ENCODE peak calls at places on chromosomes 5 and 9, in seven cellular contexts. T is lower lobe of right lung; R is neural progenitor cell; Z is adrenal gland; J is heart right ventricle; Y is brain microvascular endothelial cell; Q is CD8-positive, alpha-beta T cell. V is an unnamed sample.

GRCh38 chr5:77630246-77631165 is 8.0 kb downstream of the OTP start:
- DNase-seq in T (peak; percentile 56), R (peak; percentile 86), Z (peak; percentile 29), J (no peak), Y (no peak), Q (peak; percentile 32), V (no peak)

GRCh38 chr5:33941090-33941489 is 4.9 kb downstream of the RXFP3 start:
- DNase-seq in T (no peak), R (no peak), Z (no peak), J (no peak), Y (no peak), Q (no peak), V (no peak)

GRCh38 chr9:89421595-89421994 is 76.3 kb downstream of the SEMA4D start:
- DNase-seq in T (no peak), R (no peak), Z (no peak), J (no peak), Y (peak; percentile 45), Q (no peak), V (no peak)

GRCh38 chr5:172640822-172641358 is at the start of gene NEURL1B:
- DNase-seq in T (peak; percentile 75), R (peak; percentile 95), Z (peak; percentile 83), J (peak; percentile 81), Y (no peak), Q (no peak), V (peak; percentile 30)

GRCh38 chr5:179964015-179964414 is 56.3 kb upstream of the TBC1D9B start:
- DNase-seq in T (no peak), R (no peak), Z (no peak), J (no peak), Y (no peak), Q (no peak), V (no peak)

GRCh38 chr5:78005021-78005785 is 229.1 kb upstream of the TBCA start:
- DNase-seq in T (no peak), R (peak; percentile 33), Z (no peak), J (no peak), Y (peak; percentile 38), Q (no peak), V (no peak)

GRCh38 chr5:32278403-32278802 is 34.3 kb downstream of the MTMR12 start:
- DNase-seq in T (no peak), R (no peak), Z (peak; percentile 28), J (no peak), Y (peak; percentile 73), Q (no peak), V (no peak)

GRCh38 chr5:139708434-139708849 is 60.3 kb downstream of the CXXC5 start:
- DNase-seq in T (no peak), R (peak; percentile 52), Z (no peak), J (no peak), Y (no peak), Q (no peak), V (no peak)

GRCh38 chr5:3351581-3352442 is 243.8 kb upstream of the IRX1 start:
- DNase-seq in T (no peak), R (no peak), Z (no peak), J (no peak), Y (no peak), Q (no peak), V (no peak)

DNA sequence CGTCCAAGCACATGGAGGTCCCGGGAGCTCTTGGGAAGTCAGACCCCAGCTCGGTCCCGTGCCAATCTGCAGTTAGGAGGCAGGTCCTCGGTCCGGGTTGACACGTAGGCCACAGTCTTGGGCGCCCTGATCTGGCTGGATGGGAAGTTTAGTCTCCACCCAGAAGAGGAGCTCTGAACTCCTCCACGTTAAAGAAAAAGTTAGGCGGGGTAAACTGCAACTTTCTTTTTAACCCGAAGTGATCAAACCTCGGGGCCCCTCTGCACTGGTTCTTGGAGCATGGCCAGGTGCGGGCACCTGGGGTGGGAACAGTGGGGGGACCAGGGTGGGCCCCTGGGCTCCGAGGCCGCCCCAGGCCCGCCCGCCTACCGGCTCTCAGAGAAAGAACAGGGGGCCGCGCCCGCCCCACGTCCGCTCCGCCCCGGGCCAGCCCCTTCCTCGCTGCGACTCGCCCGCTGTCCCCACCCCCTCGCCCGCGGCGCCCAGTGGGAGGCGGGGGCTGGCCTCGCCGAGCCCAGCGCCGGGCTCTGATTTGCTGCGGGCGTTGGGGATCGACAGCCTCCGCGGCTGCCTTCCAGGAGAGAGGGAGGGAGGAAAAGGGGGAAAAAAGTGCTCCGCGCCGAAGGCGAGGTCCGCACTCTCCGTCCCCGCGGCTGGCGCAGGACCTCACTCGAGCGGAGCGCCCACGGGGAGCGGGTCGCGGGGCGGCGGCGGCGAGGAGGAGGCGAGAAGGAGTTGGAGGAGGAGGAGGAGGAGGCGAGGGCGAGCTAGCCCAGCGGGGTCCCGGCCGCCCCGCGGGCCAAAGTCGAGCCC is at the start of gene COL5A1:
- DNase-seq in T (peak; percentile 85), R (peak; percentile 96), Z (peak; percentile 94), J (peak; percentile 91), Y (peak; percentile 87), Q (peak; percentile 44), V (peak; percentile 74)
- H3K4me3 ChIP-seq in T (peak within 1 kb of the TSS; percentile 56), R (peak within 1 kb of the TSS; percentile 73), Z (no peak within 1 kb of the TSS), J (peak within 1 kb of the TSS; percentile 92), Y (peak within 1 kb of the TSS; percentile 96), Q (no peak within 1 kb of the TSS), V (peak within 1 kb of the TSS; percentile 51)

GRCh38 chr5:14506661-14507060 is 74.9 kb upstream of the OTULINL start:
- DNase-seq in T (no peak), R (no peak), Z (no peak), J (no peak), Y (no peak), Q (no peak), V (no peak)

GRCh38 chr5:14504332-14504727 is 77.3 kb upstream of the OTULINL start:
- DNase-seq in T (no peak), R (no peak), Z (no peak), J (no peak), Y (no peak), Q (no peak), V (no peak)

GRCh38 chr5:14504816-14505215 is 76.8 kb upstream of the OTULINL start:
- DNase-seq in T (no peak), R (no peak), Z (no peak), J (no peak), Y (no peak), Q (no peak), V (no peak)

GRCh38 chr5:14503681-14504331 is 77.8 kb upstream of the OTULINL start:
- DNase-seq in T (no peak), R (no peak), Z (no peak), J (no peak), Y (no peak), Q (no peak), V (no peak)

GRCh38 chr5:14505310-14506140 is 76.1 kb upstream of the OTULINL start:
- DNase-seq in T (no peak), R (peak; percentile 26), Z (no peak), J (no peak), Y (no peak), Q (no peak), V (no peak)
- TF ChIP-seq CTCF in T (no peak), R (peak; percentile 45), Z (no peak), J (peak; percentile 12), Y (peak; percentile 32), Q (no peak), V (no peak)

GRCh38 chr9:127966416-127967150 is 14.2 kb downstream of the EEIG1 start:
- DNase-seq in T (no peak), R (no peak), Z (peak; percentile 17), J (no peak), Y (no peak), Q (no peak), V (no peak)

GRCh38 chr9:127968046-127968445 is 12.7 kb downstream of the EEIG1 start:
- DNase-seq in T (no peak), R (no peak), Z (peak; percentile 83), J (no peak), Y (no peak), Q (peak; percentile 62), V (no peak)

GRCh38 chr9:127967151-127967809 is 13.5 kb downstream of the EEIG1 start:
- DNase-seq in T (no peak), R (no peak), Z (peak; percentile 14), J (no peak), Y (no peak), Q (no peak), V (no peak)

GRCh38 chr9:127963359-127964064 is 17.3 kb downstream of the EEIG1 start:
- DNase-seq in T (no peak), R (no peak), Z (peak; percentile 86), J (no peak), Y (no peak), Q (no peak), V (no peak)

GRCh38 chr9:127965953-127966352 is 14.8 kb downstream of the EEIG1 start:
- DNase-seq in T (no peak), R (no peak), Z (peak; percentile 55), J (no peak), Y (no peak), Q (no peak), V (no peak)
- H3K4me3 ChIP-seq in T (peak overlapping the region; percentile 27), R (no peak overlapping the region), Z (no peak overlapping the region), J (no peak overlapping the region), Y (peak overlapping the region; percentile 5), Q (peak overlapping the region; percentile 29), V (no peak overlapping the region)

GRCh38 chr9:120937596-120937995 is 11.0 kb upstream of the TRAF1 start:
- DNase-seq in T (no peak), R (no peak), Z (no peak), J (no peak), Y (no peak), Q (no peak), V (no peak)

GRCh38 chr9:120936764-120937122 is 10.1 kb upstream of the TRAF1 start:
- DNase-seq in T (no peak), R (no peak), Z (no peak), J (no peak), Y (no peak), Q (no peak), V (no peak)

GRCh38 chr9:120937127-120937526 is 10.5 kb upstream of the TRAF1 start:
- DNase-seq in T (no peak), R (no peak), Z (no peak), J (no peak), Y (no peak), Q (no peak), V (no peak)

GRCh38 chr9:120935383-120935857 is 8.8 kb upstream of the TRAF1 start:
- DNase-seq in T (peak; percentile 96), R (no peak), Z (peak; percentile 96), J (peak; percentile 93), Y (peak; percentile 92), Q (no peak), V (peak; percentile 68)

GRCh38 chr9:120936011-120936763 is 9.6 kb upstream of the TRAF1 start:
- DNase-seq in T (peak; percentile 95), R (peak; percentile 90), Z (peak; percentile 97), J (peak; percentile 93), Y (peak; percentile 93), Q (peak; percentile 93), V (peak; percentile 76)
- TF ChIP-seq CTCF in T (peak; percentile 94), R (peak; percentile 98), Z (peak; percentile 89), J (peak; percentile 94), Y (peak; percentile 97), Q (peak; percentile 84), V (peak; percentile 88)

GRCh38 chr5:56585973-56586740 is 229.2 kb upstream of the MAP3K1 start:
- DNase-seq in T (no peak), R (peak; percentile 74), Z (peak; percentile 41), J (peak; percentile 74), Y (no peak), Q (no peak), V (no peak)
- H3K4me3 ChIP-seq in T (peak overlapping the region; percentile 9), R (no peak overlapping the region), Z (no peak overlapping the region), J (no peak overlapping the region), Y (no peak overlapping the region), Q (no peak overlapping the region), V (peak overlapping the region; percentile 37)

DNA sequence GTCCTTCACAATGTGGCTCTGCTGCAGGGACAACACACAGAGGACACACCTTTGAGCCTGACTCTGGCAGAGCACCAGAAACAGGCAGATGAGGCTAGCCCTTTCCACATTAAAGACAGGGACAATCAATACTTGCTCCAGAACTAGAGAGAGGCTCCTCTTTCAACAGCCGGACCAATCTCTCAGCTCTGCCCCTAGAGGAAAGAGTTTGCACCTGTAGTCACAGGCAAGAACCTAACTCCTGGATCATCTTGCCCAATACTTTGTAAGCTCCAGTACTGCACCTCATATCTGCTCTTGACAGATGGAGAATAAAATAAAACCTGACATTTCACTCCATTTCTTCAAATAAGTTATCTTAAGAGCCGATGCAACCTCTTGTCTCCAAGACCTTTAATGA is 52.1 kb downstream of the EPB41L4A start:
- DNase-seq in T (no peak), R (peak; percentile 39), Z (no peak), J (no peak), Y (no peak), Q (no peak), V (no peak)
- TF ChIP-seq CTCF in T (no peak), R (peak; percentile 54), Z (no peak), J (peak; percentile 13), Y (peak; percentile 60), Q (no peak), V (no peak)

V was measured in gastrocnemius medialis.